ENCODE peak calls at places on chromosomes 12 and 14, in five cellular contexts. One of them, this sample, is unnamed.

GRCh38 chr14:70212752-70213151 is 24.0 kb upstream of the SLC8A3 start:
- DNase-seq in iPS DF 6.9: no peak
- DNase-seq in aorta: no peak
- DNase-seq in Panc1: no peak
- DNase-seq in effector memory CD4-positive, alpha-beta T cell: no peak
- DNase-seq in this sample: no peak

GRCh38 chr12:100668939-100669536 is 95.6 kb downstream of the GAS2L3 start:
- DNase-seq in iPS DF 6.9: peak; percentile 66
- DNase-seq in aorta: peak; percentile 69
- DNase-seq in Panc1: peak; percentile 36
- DNase-seq in effector memory CD4-positive, alpha-beta T cell: no peak
- DNase-seq in this sample: peak; percentile 64

GRCh38 chr12:30437044-30437443 is 258.6 kb downstream of the IPO8 start:
- DNase-seq in iPS DF 6.9: no peak
- DNase-seq in aorta: no peak
- DNase-seq in Panc1: no peak
- DNase-seq in effector memory CD4-positive, alpha-beta T cell: no peak
- DNase-seq in this sample: no peak

GRCh38 chr12:79121486-79121885 is 256.9 kb downstream of the SYT1 start:
- DNase-seq in iPS DF 6.9: no peak
- DNase-seq in aorta: no peak
- DNase-seq in Panc1: no peak
- DNase-seq in effector memory CD4-positive, alpha-beta T cell: no peak
- DNase-seq in this sample: no peak

GRCh38 chr14:95098984-95099599 is 58.2 kb downstream of the DICER1 start:
- DNase-seq in iPS DF 6.9: peak; percentile 33
- DNase-seq in aorta: peak; percentile 73
- DNase-seq in Panc1: peak; percentile 22
- DNase-seq in effector memory CD4-positive, alpha-beta T cell: no peak
- DNase-seq in this sample: peak; percentile 78

GRCh38 chr12:19482551-19483109 is 43.3 kb downstream of the AEBP2 start:
- DNase-seq in iPS DF 6.9: no peak
- DNase-seq in aorta: peak; percentile 67
- DNase-seq in Panc1: no peak
- DNase-seq in effector memory CD4-positive, alpha-beta T cell: peak; percentile 8
- DNase-seq in this sample: no peak

GRCh38 chr14:87615822-87616679 is 376.9 kb downstream of the GALC start:
- DNase-seq in iPS DF 6.9: peak; percentile 48
- DNase-seq in aorta: peak; percentile 48
- DNase-seq in Panc1: peak; percentile 25
- DNase-seq in effector memory CD4-positive, alpha-beta T cell: no peak
- DNase-seq in this sample: peak; percentile 59

GRCh38 chr14:20971705-20972021 is 16.4 kb downstream of the RNASE2 start:
- DNase-seq in iPS DF 6.9: no peak
- DNase-seq in aorta: no peak
- DNase-seq in Panc1: no peak
- DNase-seq in effector memory CD4-positive, alpha-beta T cell: no peak
- DNase-seq in this sample: no peak

GRCh38 chr12:74148849-74149248 is 388.8 kb upstream of the ATXN7L3B start:
- DNase-seq in iPS DF 6.9: no peak
- DNase-seq in aorta: no peak
- DNase-seq in Panc1: no peak
- DNase-seq in effector memory CD4-positive, alpha-beta T cell: no peak
- DNase-seq in this sample: no peak

GRCh38 chr12:7150841-7151240 is 20.7 kb downstream of the CLSTN3 start:
- DNase-seq in iPS DF 6.9: no peak
- DNase-seq in aorta: no peak
- DNase-seq in Panc1: no peak
- DNase-seq in effector memory CD4-positive, alpha-beta T cell: no peak
- DNase-seq in this sample: no peak

GRCh38 chr14:79856357-79856756 is 354.9 kb downstream of the DIO2 start:
- DNase-seq in iPS DF 6.9: no peak
- DNase-seq in aorta: no peak
- DNase-seq in Panc1: no peak
- DNase-seq in effector memory CD4-positive, alpha-beta T cell: no peak
- DNase-seq in this sample: no peak

GRCh38 chr12:109241936-109242335 is 67.1 kb downstream of the FOXN4 start:
- DNase-seq in iPS DF 6.9: no peak
- DNase-seq in aorta: no peak
- DNase-seq in Panc1: no peak
- DNase-seq in effector memory CD4-positive, alpha-beta T cell: no peak
- DNase-seq in this sample: no peak
- H3K36me3 ChIP-seq in iPS DF 6.9: peaks cover 11% of the 10 kb centered on the region
- H3K36me3 ChIP-seq in aorta: peaks cover 12% of the 10 kb centered on the region
- H3K36me3 ChIP-seq in Panc1: no peaks in the 10 kb centered on the region
- H3K36me3 ChIP-seq in effector memory CD4-positive, alpha-beta T cell: peaks cover 26% of the 10 kb centered on the region
- H3K36me3 ChIP-seq in this sample: peaks cover 75% of the 10 kb centered on the region

DNA sequence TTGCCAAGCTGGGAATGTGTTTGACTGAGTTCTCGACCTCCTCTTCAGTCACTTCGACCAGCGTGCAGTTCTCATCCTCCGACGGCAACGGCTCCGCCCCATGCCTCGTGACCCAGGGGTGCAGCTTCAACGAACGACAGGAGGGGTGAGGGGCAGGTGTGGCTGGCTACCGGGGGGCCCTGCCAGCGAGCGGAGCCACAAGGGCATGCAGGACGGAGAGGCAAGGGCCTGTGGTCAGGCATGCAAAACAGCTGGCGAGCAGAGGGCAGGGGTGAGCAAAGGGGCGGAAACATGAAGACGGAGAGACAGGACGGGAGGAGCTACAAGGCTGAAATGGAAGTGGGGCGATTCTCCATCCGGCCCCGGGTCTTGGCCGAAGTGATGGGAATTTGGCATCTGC is 38.7 kb downstream of the P2RX4 start:
- DNase-seq in iPS DF 6.9: no peak
- DNase-seq in aorta: no peak
- DNase-seq in Panc1: no peak
- DNase-seq in effector memory CD4-positive, alpha-beta T cell: no peak
- DNase-seq in this sample: no peak
- H3K36me3 ChIP-seq in iPS DF 6.9: peaks cover 27% of the 10 kb centered on the region
- H3K36me3 ChIP-seq in aorta: peaks cover 7% of the 10 kb centered on the region
- H3K36me3 ChIP-seq in Panc1: peaks cover 3% of the 10 kb centered on the region
- H3K36me3 ChIP-seq in effector memory CD4-positive, alpha-beta T cell: peaks cover 29% of the 10 kb centered on the region
- H3K36me3 ChIP-seq in this sample: peaks cover 58% of the 10 kb centered on the region

GRCh38 chr12:132068250-132068649 is 75.9 kb downstream of the DDX51 start:
- DNase-seq in iPS DF 6.9: no peak
- DNase-seq in aorta: no peak
- DNase-seq in Panc1: no peak
- DNase-seq in effector memory CD4-positive, alpha-beta T cell: no peak
- DNase-seq in this sample: no peak

GRCh38 chr12:132071001-132071810 is 72.9 kb downstream of the DDX51 start:
- DNase-seq in iPS DF 6.9: no peak
- DNase-seq in aorta: no peak
- DNase-seq in Panc1: no peak
- DNase-seq in effector memory CD4-positive, alpha-beta T cell: no peak
- DNase-seq in this sample: no peak

GRCh38 chr12:132071837-132072384 is 72.2 kb downstream of the DDX51 start:
- DNase-seq in iPS DF 6.9: no peak
- DNase-seq in aorta: no peak
- DNase-seq in Panc1: no peak
- DNase-seq in effector memory CD4-positive, alpha-beta T cell: no peak
- DNase-seq in this sample: no peak

GRCh38 chr12:132069336-132069985 is 74.7 kb downstream of the DDX51 start:
- DNase-seq in iPS DF 6.9: no peak
- DNase-seq in aorta: no peak
- DNase-seq in Panc1: no peak
- DNase-seq in effector memory CD4-positive, alpha-beta T cell: no peak
- DNase-seq in this sample: no peak

DNA sequence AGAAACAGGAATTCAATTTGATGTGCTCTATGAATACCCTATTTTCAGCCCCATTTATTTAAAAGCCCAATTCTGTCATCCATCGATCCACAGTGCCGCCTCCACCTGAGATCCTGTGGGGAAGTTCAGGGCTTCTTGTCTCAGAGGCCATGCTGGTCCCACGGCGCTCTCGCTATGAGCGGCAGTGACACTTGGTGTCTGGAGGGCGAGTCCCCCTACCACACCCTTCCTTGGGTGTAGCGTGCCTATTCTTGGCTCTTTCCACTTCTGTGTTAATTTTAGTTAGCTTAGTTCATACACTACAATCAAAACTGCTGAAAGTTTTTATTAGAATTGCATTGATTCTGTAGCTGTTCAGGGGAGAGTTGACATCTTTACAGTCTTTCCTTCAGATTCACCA is 73.8 kb downstream of the DDX51 start:
- DNase-seq in iPS DF 6.9: no peak
- DNase-seq in aorta: no peak
- DNase-seq in Panc1: no peak
- DNase-seq in effector memory CD4-positive, alpha-beta T cell: no peak
- DNase-seq in this sample: no peak
- H3K36me3 ChIP-seq in iPS DF 6.9: peaks cover 36% of the 10 kb centered on the region
- H3K36me3 ChIP-seq in aorta: no peaks in the 10 kb centered on the region
- H3K36me3 ChIP-seq in Panc1: peaks cover 8% of the 10 kb centered on the region
- H3K36me3 ChIP-seq in effector memory CD4-positive, alpha-beta T cell: peaks cover 47% of the 10 kb centered on the region
- H3K36me3 ChIP-seq in this sample: peaks cover 45% of the 10 kb centered on the region

DNA sequence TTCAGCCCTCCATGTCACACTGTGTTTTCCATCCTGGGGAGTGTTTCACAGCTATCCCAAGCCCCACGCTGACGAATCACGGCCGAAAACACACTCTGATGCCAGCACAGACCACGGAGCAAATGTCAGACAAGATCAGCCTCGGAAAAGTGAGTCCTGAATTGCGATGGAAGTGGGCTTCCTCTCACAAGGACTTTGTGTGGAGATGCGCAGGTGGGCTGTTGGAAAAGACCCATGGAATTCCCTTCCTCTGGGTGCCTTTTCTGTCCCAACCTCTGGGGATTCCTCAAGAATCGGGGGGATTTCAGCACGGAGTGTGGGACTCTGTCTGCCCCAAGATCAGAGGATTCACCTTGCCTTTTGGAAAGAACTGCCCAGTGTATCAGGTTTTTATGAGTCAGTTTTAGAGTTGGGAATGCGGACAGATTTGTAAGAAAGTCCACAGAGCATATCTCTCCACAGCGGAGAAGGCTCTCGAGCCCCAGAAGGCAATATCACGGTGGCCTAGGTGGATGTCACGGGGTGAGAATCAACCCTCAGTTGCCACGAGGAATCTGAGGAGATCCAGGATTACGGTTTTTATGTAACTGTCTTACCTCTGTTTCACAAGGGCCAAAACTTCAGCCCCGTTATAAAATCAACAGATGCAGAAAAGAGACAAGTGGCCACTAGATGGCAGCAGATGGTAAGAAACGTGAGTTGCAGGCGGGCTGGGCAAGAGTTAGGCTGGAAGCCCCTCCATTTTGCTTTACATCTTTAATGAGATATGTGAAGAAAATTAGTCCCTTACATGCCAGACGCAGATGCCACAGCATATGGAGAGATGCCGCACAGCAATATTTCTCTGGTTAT is 201.9 kb downstream of the DAD1 start:
- DNase-seq in iPS DF 6.9: peak; percentile 84
- DNase-seq in aorta: peak; percentile 56
- DNase-seq in Panc1: peak; percentile 50
- DNase-seq in effector memory CD4-positive, alpha-beta T cell: no peak
- DNase-seq in this sample: peak; percentile 67
- H3K36me3 ChIP-seq in iPS DF 6.9: no peaks in the 10 kb centered on the region
- H3K36me3 ChIP-seq in aorta: no peaks in the 10 kb centered on the region
- H3K36me3 ChIP-seq in Panc1: no peaks in the 10 kb centered on the region
- H3K36me3 ChIP-seq in effector memory CD4-positive, alpha-beta T cell: no peaks in the 10 kb centered on the region
- H3K36me3 ChIP-seq in this sample: no peaks in the 10 kb centered on the region

GRCh38 chr14:58327019-58327418 is 28.7 kb downstream of the ARID4A start:
- DNase-seq in iPS DF 6.9: no peak
- DNase-seq in aorta: no peak
- DNase-seq in Panc1: no peak
- DNase-seq in effector memory CD4-positive, alpha-beta T cell: no peak
- DNase-seq in this sample: no peak

GRCh38 chr14:58332514-58332913 is 34.2 kb downstream of the ARID4A start:
- DNase-seq in iPS DF 6.9: no peak
- DNase-seq in aorta: no peak
- DNase-seq in Panc1: no peak
- DNase-seq in effector memory CD4-positive, alpha-beta T cell: no peak
- DNase-seq in this sample: no peak

DNA sequence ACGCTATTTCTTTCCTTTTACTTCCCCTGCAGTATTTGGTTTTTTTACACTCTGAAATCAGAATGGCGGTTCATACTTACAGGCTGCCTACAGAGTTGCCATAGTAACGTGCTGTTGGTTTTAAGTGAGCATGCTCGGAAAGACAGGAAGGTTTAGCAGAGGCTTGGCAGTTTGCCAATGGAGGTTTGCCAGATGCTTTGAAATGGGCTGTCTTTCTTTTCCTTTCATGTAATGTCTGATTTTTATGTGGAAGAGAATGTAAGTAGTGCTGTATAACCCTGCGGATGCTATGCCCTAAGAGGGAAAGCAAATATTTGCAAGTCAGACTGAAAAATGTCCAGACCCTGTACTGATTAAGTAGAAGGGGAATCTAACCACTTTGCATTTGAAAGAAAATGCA is 32.8 kb downstream of the ARID4A start:
- DNase-seq in iPS DF 6.9: peak; percentile 11
- DNase-seq in aorta: peak; percentile 92
- DNase-seq in Panc1: no peak
- DNase-seq in effector memory CD4-positive, alpha-beta T cell: peak; percentile 88
- DNase-seq in this sample: peak; percentile 93
- H3K36me3 ChIP-seq in iPS DF 6.9: no peaks in the 10 kb centered on the region
- H3K36me3 ChIP-seq in aorta: no peaks in the 10 kb centered on the region
- H3K36me3 ChIP-seq in Panc1: peaks cover 9% of the 10 kb centered on the region
- H3K36me3 ChIP-seq in effector memory CD4-positive, alpha-beta T cell: peaks cover 39% of the 10 kb centered on the region
- H3K36me3 ChIP-seq in this sample: no peaks in the 10 kb centered on the region

GRCh38 chr12:48486679-48487078 is 4.4 kb downstream of the C12orf54 start:
- DNase-seq in iPS DF 6.9: no peak
- DNase-seq in aorta: no peak
- DNase-seq in Panc1: no peak
- DNase-seq in effector memory CD4-positive, alpha-beta T cell: no peak
- DNase-seq in this sample: no peak
- H3K36me3 ChIP-seq in iPS DF 6.9: no peaks in the 10 kb centered on the region
- H3K36me3 ChIP-seq in aorta: no peaks in the 10 kb centered on the region
- H3K36me3 ChIP-seq in Panc1: no peaks in the 10 kb centered on the region
- H3K36me3 ChIP-seq in effector memory CD4-positive, alpha-beta T cell: no peaks in the 10 kb centered on the region
- H3K36me3 ChIP-seq in this sample: no peaks in the 10 kb centered on the region